ENCODE peak calls at places on chromosomes 3 and 15, in nine cellular contexts. B is endothelial cell of umbilical vein, R is lung, F is AG10803, K is A549, Y is astrocyte, W is ovary, H is epithelial cell of esophagus, Q is Peyer's patch. N is an unnamed sample.

GRCh38 chr3:23258110-23258509 is 55.0 kb downstream of the UBE2E2 start:
- DNase-seq in K (no peak), H (no peak), F (no peak), B (no peak), R (no peak), Y (peak), W (no peak), Q (no peak), N (no peak)

GRCh38 chr3:164608554-164609276 is 469.6 kb downstream of the SI start:
- DNase-seq in H (no peak), B (no peak), K (no peak), F (no peak), Q (no peak), Y (no peak), W (no peak), R (no peak), N (no peak)

GRCh38 chr3:112042842-112043280 is 8.3 kb downstream of the TMPRSS7 start:
- DNase-seq in K (peak), H (peak), B (no peak), W (no peak), Q (no peak), Y (no peak), F (no peak), R (no peak), N (no peak)

GRCh38 chr15:52284164-52284563 is 11.4 kb downstream of the MYO5C start:
- DNase-seq in K (peak), B (no peak), R (no peak), W (no peak), Q (no peak), Y (peak), H (peak), F (no peak), N (no peak)

GRCh38 chr3:4808637-4809036 is 170.6 kb upstream of the BHLHE40 start:
- DNase-seq in B (no peak), Y (no peak), F (no peak), H (no peak), K (no peak), R (no peak), W (no peak), Q (no peak), N (no peak)

GRCh38 chr3:14507345-14507741 is 32.8 kb downstream of the GRIP2 start:
- DNase-seq in B (no peak), F (no peak), R (no peak), K (peak), Q (no peak), W (peak), H (no peak), Y (no peak), N (no peak)

GRCh38 chr3:39285333-39285732 is 5.5 kb upstream of the CX3CR1 start:
- DNase-seq in Q (no peak), B (no peak), Y (no peak), H (no peak), F (no peak), R (no peak), K (no peak), W (no peak), N (no peak)

GRCh38 chr3:111712294-111713180 is 117.4 kb upstream of the ZBED2 start:
- DNase-seq in R (no peak), B (no peak), K (no peak), F (peak), Q (no peak), W (no peak), Y (peak), H (peak), N (no peak)

GRCh38 chr3:134059680-134060560 is 30.2 kb upstream of the SLCO2A1 start:
- DNase-seq in R (no peak), Q (no peak), F (peak), B (peak), W (no peak), K (no peak), Y (peak), H (peak), N (no peak)

GRCh38 chr3:115040673-115041286 is 106.3 kb downstream of the ZBTB20 start:
- DNase-seq in B (peak), R (no peak), F (peak), W (peak), Q (peak), H (peak), K (peak), Y (peak), N (no peak)

GRCh38 chr15:51982013-51982769 is 10.6 kb upstream of the LEO1 start:
- DNase-seq in Y (peak), B (peak), W (no peak), H (peak), R (no peak), Q (no peak), K (peak), F (peak), N (no peak)

GRCh38 chr3:179451335-179452165 is at the start of gene GNB4:
- DNase-seq in Q (peak), K (peak), R (peak), F (peak), Y (peak), H (peak), W (peak), B (peak), N (peak)

GRCh38 chr3:10693457-10693856 is 122.6 kb upstream of the SLC6A11 start:
- DNase-seq in Q (no peak), B (no peak), Y (no peak), H (peak), F (no peak), R (no peak), W (no peak), K (no peak), N (no peak)

GRCh38 chr3:41853495-41853894 is 108.4 kb downstream of the ULK4 start:
- DNase-seq in W (no peak), B (no peak), K (no peak), Q (no peak), Y (no peak), R (no peak), F (no peak), H (no peak), N (no peak)

GRCh38 chr3:11544413-11545181 is 99.1 kb downstream of the VGLL4 start:
- DNase-seq in K (no peak), B (no peak), W (no peak), R (no peak), Y (peak), F (peak), H (no peak), Q (no peak), N (no peak)

GRCh38 chr3:197404754-197405153 is 106.3 kb upstream of the DLG1 start:
- DNase-seq in R (no peak), Y (no peak), F (no peak), W (no peak), K (no peak), B (no peak), H (no peak), Q (no peak), N (no peak)

GRCh38 chr3:128319741-128320141 is 146.9 kb downstream of the DNAJB8 start:
- DNase-seq in B (no peak), Q (no peak), Y (no peak), R (no peak), K (no peak), H (no peak), F (no peak), W (no peak), N (peak)

GRCh38 chr3:2172561-2173171 is 74.0 kb downstream of the CNTN4 start:
- DNase-seq in Q (no peak), H (no peak), R (no peak), B (no peak), Y (no peak), K (no peak), F (no peak), W (no peak), N (no peak)

GRCh38 chr3:130963878-130964277 is 62.7 kb downstream of the ASTE1 start:
- DNase-seq in R (no peak), Q (no peak), W (no peak), H (peak), K (peak), B (peak), Y (peak), F (peak), N (no peak)

GRCh38 chr3:126913524-126913923 is 69.4 kb upstream of the PLXNA1 start:
- DNase-seq in F (no peak), W (no peak), H (peak), K (peak), Y (no peak), R (no peak), Q (no peak), B (no peak), N (no peak)

GRCh38 chr15:31483053-31483923 is 156.7 kb downstream of the KLF13 start:
- DNase-seq in B (no peak), Y (no peak), R (no peak), W (peak), F (no peak), Q (peak), K (no peak), H (peak), N (peak)

GRCh38 chr3:39540162-39540921 is 72.9 kb downstream of the MOBP start:
- DNase-seq in R (no peak), B (no peak), W (no peak), Y (no peak), H (peak), F (no peak), K (no peak), Q (no peak), N (no peak)

GRCh38 chr15:45030743-45031142 is 7.7 kb downstream of the SORD start:
- DNase-seq in K (no peak), R (no peak), H (no peak), Q (no peak), Y (no peak), B (no peak), W (no peak), F (no peak), N (no peak)

GRCh38 chr15:45022871-45023658 is at the start of gene SORD:
- DNase-seq in Q (peak), F (peak), B (peak), H (peak), R (peak), Y (peak), K (peak), W (peak), N (peak)

GRCh38 chr15:45023659-45024320 is 795 bp downstream of the SORD start:
- DNase-seq in Q (no peak), F (peak), Y (no peak), K (peak), H (peak), W (no peak), R (no peak), B (peak), N (peak)

GRCh38 chr15:45027220-45027619 is 4.2 kb downstream of the SORD start:
- DNase-seq in R (no peak), Y (no peak), W (no peak), H (no peak), F (no peak), K (no peak), B (no peak), Q (no peak), N (no peak)

DNA sequence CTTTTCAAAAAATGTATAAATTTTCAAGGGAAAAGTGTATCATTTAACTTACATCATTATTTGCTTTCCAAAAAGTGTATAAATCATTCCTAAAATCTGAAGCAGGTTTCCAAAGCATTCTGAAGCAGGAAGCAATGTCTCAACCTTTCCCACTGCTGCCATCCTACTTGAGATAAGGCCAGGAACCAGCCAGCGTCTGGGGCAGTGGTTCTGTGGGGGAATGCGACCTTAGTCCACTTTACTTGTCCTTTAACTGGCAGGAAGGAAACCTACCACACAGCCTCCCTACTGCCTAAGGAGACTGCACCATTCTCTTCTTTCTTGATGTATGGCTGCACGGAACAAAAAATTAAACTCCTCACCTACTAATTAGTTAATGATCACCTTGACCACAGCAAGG is 3.7 kb downstream of the SORD start:
- DNase-seq in F (no peak), Q (no peak), H (no peak), Y (no peak), R (no peak), K (no peak), W (no peak), B (peak), N (no peak)
- H3K4me3 ChIP-seq in F (no peak), Q (no peak), H (no peak), Y (no peak), R (no peak), K (no peak), W (no peak), B (no peak), N (peak)

GRCh38 chr3:148698190-148698806 is 595 bp downstream of the AGTR1 start:
- DNase-seq in F (no peak), B (no peak), Q (no peak), W (peak), R (no peak), Y (no peak), H (no peak), K (no peak), N (no peak)
- H3K4me3 ChIP-seq in F (peak), B (no peak), Q (peak), W (peak), R (peak), Y (peak), H (no peak), K (peak), N (peak)

GRCh38 chr3:64945171-64945684 is 257.4 kb upstream of the ADAMTS9 start:
- DNase-seq in W (peak), K (no peak), B (peak), Q (no peak), F (no peak), R (no peak), H (no peak), Y (no peak), N (no peak)
- H3K4me3 ChIP-seq in W (no peak), K (no peak), B (no peak), Q (no peak), F (no peak), R (no peak), H (no peak), Y (no peak), N (no peak)

DNA sequence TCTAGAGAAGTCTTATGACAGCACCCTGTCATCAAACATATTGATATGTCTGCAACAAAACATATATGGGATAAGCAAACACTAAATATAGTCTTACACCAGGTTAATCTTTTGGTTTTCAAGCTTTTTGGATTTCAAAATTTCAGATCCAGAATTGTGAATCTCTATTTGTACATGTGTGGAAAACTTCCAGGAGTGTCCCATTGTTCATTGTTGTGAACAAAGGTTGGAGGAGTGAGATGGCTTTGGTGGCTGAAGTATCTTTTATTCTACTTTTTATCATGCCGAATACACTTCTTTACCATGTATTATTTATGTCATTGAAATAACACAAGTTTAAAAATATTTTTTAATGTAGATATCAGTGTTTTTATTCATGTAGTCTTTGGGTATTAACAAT is 5.9 kb upstream of the FHIT start:
- DNase-seq in F (no peak), R (no peak), Q (no peak), H (no peak), Y (no peak), B (no peak), W (no peak), K (no peak), N (no peak)
- H3K4me3 ChIP-seq in F (no peak), R (no peak), Q (no peak), H (no peak), Y (no peak), B (no peak), W (no peak), K (no peak), N (no peak)

GRCh38 chr3:129727707-129728106 is 121.2 kb upstream of the PLXND1 start:
- DNase-seq in R (no peak), Y (no peak), W (peak), H (no peak), K (no peak), F (no peak), B (no peak), Q (no peak), N (no peak)

GRCh38 chr3:129722527-129722926 is 116.1 kb upstream of the PLXND1 start:
- DNase-seq in W (no peak), F (no peak), K (peak), B (no peak), Y (no peak), Q (no peak), R (no peak), H (no peak), N (no peak)

GRCh38 chr3:129718201-129718600 is 111.7 kb upstream of the PLXND1 start:
- DNase-seq in W (no peak), F (no peak), B (no peak), H (no peak), Q (no peak), Y (no peak), K (no peak), R (no peak), N (no peak)

GRCh38 chr3:129723558-129724324 is 117.3 kb upstream of the PLXND1 start:
- DNase-seq in H (peak), K (peak), Q (no peak), B (peak), R (peak), F (peak), W (peak), Y (peak), N (peak)
- H3K4me3 ChIP-seq in H (no peak), K (peak), Q (no peak), B (no peak), R (no peak), F (peak), W (no peak), Y (no peak), N (peak)

GRCh38 chr3:187750041-187750512 is 4.8 kb upstream of the BCL6 start:
- DNase-seq in Y (peak), Q (peak), F (no peak), W (peak), H (peak), K (peak), R (peak), B (peak), N (peak)

GRCh38 chr3:187753516-187753915 is 8.2 kb upstream of the BCL6 start:
- DNase-seq in H (no peak), W (no peak), R (no peak), Y (no peak), Q (no peak), F (no peak), K (no peak), B (no peak), N (no peak)

GRCh38 chr3:187747506-187747905 is 2.2 kb upstream of the BCL6 start:
- DNase-seq in B (no peak), Q (no peak), W (no peak), F (no peak), K (no peak), Y (no peak), R (no peak), H (no peak), N (no peak)

GRCh38 chr3:187748050-187748481 is 2.8 kb upstream of the BCL6 start:
- DNase-seq in Q (peak), K (peak), H (peak), F (peak), Y (peak), B (peak), R (peak), W (peak), N (peak)

GRCh38 chr3:187750513-187751123 is 5.3 kb upstream of the BCL6 start:
- DNase-seq in Y (peak), K (peak), R (no peak), Q (no peak), H (no peak), F (no peak), B (no peak), W (no peak), N (no peak)
- H3K4me3 ChIP-seq in Y (no peak), K (peak), R (no peak), Q (peak), H (peak), F (no peak), B (no peak), W (peak), N (peak)

GRCh38 chr3:119147494-119147893 is 1.5 kb downstream of the TEX55 start:
- DNase-seq in Q (no peak), F (no peak), K (no peak), W (no peak), Y (no peak), H (no peak), R (no peak), B (no peak), N (no peak)
- H3K4me3 ChIP-seq in Q (no peak), F (no peak), K (no peak), W (no peak), Y (no peak), H (no peak), R (no peak), B (no peak), N (no peak)

GRCh38 chr3:29144361-29144760 is 136.5 kb upstream of the RBMS3 start:
- DNase-seq in K (no peak), F (no peak), W (no peak), R (no peak), H (no peak), B (peak), Q (no peak), Y (no peak), N (no peak)
- H3K4me3 ChIP-seq in K (no peak), F (no peak), W (no peak), R (no peak), H (no peak), B (no peak), Q (no peak), Y (no peak), N (no peak)

GRCh38 chr3:155078959-155079794 is 942 bp upstream of the MME start:
- DNase-seq in R (no peak), B (peak), W (no peak), H (no peak), Q (no peak), F (peak), Y (no peak), K (no peak), N (no peak)
- H3K4me3 ChIP-seq in R (peak), B (peak), W (peak), H (peak), Q (peak), F (peak), Y (peak), K (peak), N (peak)